ENCODE peak calls at places on chromosomes 1 and 21, in ten cellular contexts. Y is fibroblast of lung; I is naive thymus-derived CD4-positive, alpha-beta T cell; Z is H9; B is hepatocyte; R is uterus; G is psoas muscle; D is IMR-90; T is heart left ventricle; N is caudate nucleus. V is an unnamed sample.

GRCh38 chr1:53186533-53186932 is 10.1 kb upstream of the CPT2 start:
- DNase-seq in Y (no peak), I (no peak), Z (no peak), B (no peak), R (no peak), G (no peak), D (no peak), T (no peak), N (no peak), V (no peak)

GRCh38 chr1:178134061-178134460 is 40.2 kb downstream of the RASAL2 start:
- DNase-seq in Y (peak), I (no peak), Z (no peak), B (no peak), R (no peak), G (no peak), D (peak), T (peak), N (no peak), V (no peak)

GRCh38 chr1:1068077-1068373 is 6.1 kb downstream of the RNF223 start:
- DNase-seq in Y (no peak), I (no peak), Z (no peak), B (no peak), R (no peak), G (no peak), D (no peak), T (no peak), N (no peak), V (no peak)

GRCh38 chr1:57447551-57447950 is 23.7 kb upstream of the DAB1 start:
- DNase-seq in Y (no peak), I (no peak), Z (no peak), B (no peak), R (no peak), G (no peak), D (no peak), T (no peak), N (no peak), V (no peak)

GRCh38 chr21:42089093-42089631 is 18.0 kb downstream of the UMODL1 start:
- DNase-seq in Y (no peak), I (no peak), Z (no peak), B (no peak), R (no peak), G (no peak), D (no peak), T (no peak), N (no peak), V (no peak)

GRCh38 chr1:14623090-14623489 is 24.6 kb downstream of the KAZN start:
- DNase-seq in Y (no peak), I (no peak), Z (no peak), B (no peak), R (no peak), G (no peak), D (no peak), T (no peak), N (no peak), V (no peak)

GRCh38 chr21:31117046-31117916 is 79.0 kb upstream of the KRTAP19-8 start:
- DNase-seq in Y (peak), I (no peak), Z (no peak), B (peak), R (no peak), G (no peak), D (peak), T (no peak), N (no peak), V (no peak)

GRCh38 chr1:8598060-8598724 is 219.2 kb downstream of the RERE start:
- DNase-seq in Y (peak), I (no peak), Z (no peak), B (peak), R (peak), G (no peak), D (peak), T (peak), N (peak), V (no peak)

GRCh38 chr1:244614879-244615278 is 38.0 kb upstream of the DESI2 start:
- DNase-seq in Y (peak), I (no peak), Z (no peak), B (no peak), R (no peak), G (no peak), D (no peak), T (no peak), N (no peak), V (no peak)

GRCh38 chr21:42038826-42039425 is 28.8 kb upstream of the ZBTB21 start:
- DNase-seq in Y (peak), I (no peak), Z (no peak), B (no peak), R (no peak), G (no peak), D (peak), T (no peak), N (no peak), V (no peak)

GRCh38 chr1:39016604-39017171 is 9.5 kb upstream of the NDUFS5 start:
- DNase-seq in Y (no peak), I (no peak), Z (peak), B (no peak), R (no peak), G (no peak), D (no peak), T (no peak), N (no peak), V (no peak)

GRCh38 chr1:29789221-29789909 is 553.0 kb downstream of the PTPRU start:
- DNase-seq in Y (peak), I (no peak), Z (no peak), B (no peak), R (no peak), G (no peak), D (peak), T (no peak), N (no peak), V (no peak)

GRCh38 chr1:62601412-62601971 is 4.2 kb downstream of the ANGPTL3 start:
- DNase-seq in Y (peak), I (no peak), Z (no peak), B (no peak), R (no peak), G (no peak), D (peak), T (no peak), N (no peak), V (no peak)

GRCh38 chr1:35053433-35053832 is 21.7 kb upstream of the ZMYM6 start:
- DNase-seq in Y (no peak), I (no peak), Z (no peak), B (no peak), R (no peak), G (no peak), D (no peak), T (no peak), N (no peak), V (no peak)

GRCh38 chr1:35046730-35047129 is 15.0 kb upstream of the ZMYM6 start:
- DNase-seq in Y (no peak), I (no peak), Z (no peak), B (no peak), R (no peak), G (no peak), D (no peak), T (no peak), N (no peak), V (no peak)

GRCh38 chr1:35047188-35047858 is 15.6 kb upstream of the ZMYM6 start:
- DNase-seq in Y (peak), I (no peak), Z (no peak), B (no peak), R (no peak), G (no peak), D (peak), T (no peak), N (no peak), V (no peak)

GRCh38 chr1:35044406-35044805 is 12.7 kb upstream of the ZMYM6 start:
- DNase-seq in Y (peak), I (no peak), Z (no peak), B (no peak), R (no peak), G (no peak), D (no peak), T (no peak), N (no peak), V (no peak)

GRCh38 chr1:35049116-35049515 is 17.4 kb upstream of the ZMYM6 start:
- DNase-seq in Y (peak), I (no peak), Z (peak), B (no peak), R (no peak), G (no peak), D (no peak), T (no peak), N (no peak), V (no peak)
- H3K27ac ChIP-seq in Y (no peak), I (no peak), Z (no peak), B (no peak), R (no peak), G (no peak), D (no peak), T (no peak), N (no peak), V (no peak)

GRCh38 chr1:25196830-25197229 is 35.5 kb downstream of the SYF2 start:
- DNase-seq in Y (no peak), I (no peak), Z (no peak), B (no peak), R (no peak), G (no peak), D (no peak), T (no peak), N (no peak), V (no peak)
- H3K27ac ChIP-seq in Y (no peak), I (no peak), Z (no peak), B (peak), R (no peak), G (no peak), D (no peak), T (no peak), N (no peak), V (peak)

GRCh38 chr1:12656575-12656974 is 12.7 kb downstream of the AADACL4 start:
- DNase-seq in Y (no peak), I (no peak), Z (no peak), B (no peak), R (no peak), G (no peak), D (no peak), T (no peak), N (no peak), V (no peak)
- H3K27ac ChIP-seq in Y (no peak), I (no peak), Z (no peak), B (no peak), R (no peak), G (no peak), D (no peak), T (no peak), N (no peak), V (no peak)

GRCh38 chr1:23570001-23570691 is 10.8 kb upstream of the ID3 start:
- DNase-seq in Y (no peak), I (no peak), Z (no peak), B (no peak), R (no peak), G (no peak), D (no peak), T (no peak), N (no peak), V (no peak)

GRCh38 chr1:23575226-23575810 is 16.0 kb upstream of the ID3 start:
- DNase-seq in Y (no peak), I (no peak), Z (no peak), B (no peak), R (no peak), G (no peak), D (no peak), T (no peak), N (no peak), V (no peak)

GRCh38 chr1:23576338-23577055 is 17.2 kb upstream of the ID3 start:
- DNase-seq in Y (no peak), I (no peak), Z (no peak), B (no peak), R (no peak), G (no peak), D (no peak), T (no peak), N (no peak), V (no peak)

GRCh38 chr1:23574265-23574754 is 15.0 kb upstream of the ID3 start:
- DNase-seq in Y (no peak), I (no peak), Z (no peak), B (no peak), R (no peak), G (no peak), D (no peak), T (no peak), N (no peak), V (no peak)

DNA sequence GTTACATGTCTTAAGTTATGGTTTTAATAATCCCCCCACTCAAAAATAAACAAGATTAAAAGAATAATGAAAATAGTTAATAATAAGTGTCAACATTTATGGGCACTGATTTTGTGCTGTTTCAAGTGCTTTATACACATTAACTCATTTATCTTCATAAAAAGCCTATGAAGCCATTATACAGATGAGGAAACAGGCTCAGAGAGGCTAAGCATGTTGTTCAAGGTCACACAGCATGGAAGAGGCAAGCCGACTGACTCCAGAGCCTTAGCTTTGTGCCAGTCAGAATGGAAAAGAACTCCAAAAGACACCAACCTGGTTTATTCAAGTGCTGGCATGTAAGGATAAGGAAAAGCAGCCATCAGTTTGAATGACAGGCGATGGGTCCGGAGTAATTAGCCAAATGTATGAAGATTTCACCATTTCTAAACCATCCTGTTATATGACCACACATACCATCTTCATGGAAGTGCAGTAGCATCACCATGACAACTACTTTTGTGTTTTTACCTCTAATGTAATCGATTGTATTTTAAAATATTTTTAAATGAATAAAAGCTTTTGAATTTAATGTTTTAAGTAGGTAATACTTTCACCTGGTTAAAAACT is 14.4 kb upstream of the ID3 start:
- DNase-seq in Y (no peak), I (no peak), Z (no peak), B (no peak), R (no peak), G (no peak), D (no peak), T (no peak), N (no peak), V (no peak)
- H3K27ac ChIP-seq in Y (no peak), I (no peak), Z (no peak), B (no peak), R (no peak), G (no peak), D (no peak), T (no peak), N (no peak), V (no peak)

GRCh38 chr1:15799004-15799867 is 8.2 kb downstream of the UQCRHL start:
- DNase-seq in Y (peak), I (no peak), Z (peak), B (peak), R (peak), G (peak), D (peak), T (no peak), N (no peak), V (peak)

GRCh38 chr1:15799928-15800835 is 7.3 kb downstream of the UQCRHL start:
- DNase-seq in Y (peak), I (no peak), Z (peak), B (peak), R (peak), G (peak), D (peak), T (no peak), N (no peak), V (peak)

GRCh38 chr1:15797614-15798390 is 9.6 kb downstream of the UQCRHL start:
- DNase-seq in Y (peak), I (no peak), Z (no peak), B (no peak), R (no peak), G (no peak), D (peak), T (no peak), N (no peak), V (no peak)

DNA sequence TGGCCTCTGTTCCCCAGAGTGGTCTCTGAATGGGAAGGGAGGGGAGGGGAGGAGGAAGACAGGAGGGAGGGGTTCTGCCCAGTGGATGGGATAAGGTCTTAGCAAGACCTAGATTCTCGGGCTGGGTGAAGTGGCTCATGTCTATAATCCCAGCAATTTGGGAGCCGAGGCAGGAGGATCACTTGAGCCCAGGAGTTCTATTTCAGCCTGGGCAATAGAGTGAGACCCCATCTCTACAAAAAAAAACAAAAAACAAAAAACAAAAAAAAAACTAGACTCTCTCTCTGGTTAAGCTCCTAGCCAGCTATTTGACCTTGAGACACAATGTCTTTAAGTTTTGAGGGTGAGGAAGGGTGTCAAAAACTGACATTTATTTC is 11.4 kb downstream of the UQCRHL start:
- DNase-seq in Y (no peak), I (no peak), Z (no peak), B (no peak), R (no peak), G (no peak), D (no peak), T (no peak), N (no peak), V (no peak)
- H3K27ac ChIP-seq in Y (peak), I (no peak), Z (no peak), B (peak), R (peak), G (no peak), D (peak), T (no peak), N (no peak), V (peak)

GRCh38 chr1:110555807-110556470 is 37.0 kb upstream of the KCNA10 start:
- DNase-seq in Y (no peak), I (no peak), Z (peak), B (no peak), R (peak), G (peak), D (no peak), T (peak), N (peak), V (peak)
- H3K27ac ChIP-seq in Y (no peak), I (no peak), Z (no peak), B (no peak), R (no peak), G (no peak), D (no peak), T (no peak), N (peak), V (peak)

GRCh38 chr1:24749257-24749656 is 4.0 kb downstream of the CLIC4 start:
- DNase-seq in Y (no peak), I (no peak), Z (no peak), B (no peak), R (no peak), G (no peak), D (no peak), T (no peak), N (no peak), V (no peak)
- H3K27ac ChIP-seq in Y (no peak), I (no peak), Z (no peak), B (no peak), R (peak), G (no peak), D (no peak), T (no peak), N (no peak), V (no peak)